ENCODE peak calls at places on chromosomes 1 and 21, in four cellular contexts. M is neural progenitor cell, U is fibroblast of lung, X is K562. A is an unnamed sample.

GRCh38 chr21:39934895-39935294 is 67.7 kb downstream of the PCP4 start:
- DNase-seq in M (no peak), U (no peak), X (no peak), A (no peak)

GRCh38 chr1:222845763-222846162 is 30.9 kb downstream of the DISP1 start:
- DNase-seq in X (no peak), U (no peak), M (no peak), A (no peak)

GRCh38 chr1:21952806-21953514 is 15.8 kb upstream of the HSPG2 start:
- DNase-seq in M (peak; percentile 39), X (no peak), U (no peak), A (no peak)

GRCh38 chr1:147167361-147167760 is 4.9 kb downstream of the PRKAB2 start:
- DNase-seq in X (no peak), U (peak; percentile 93), M (no peak), A (peak; percentile 37)

GRCh38 chr1:184499626-184500025 is 112.8 kb downstream of the C1orf21 start:
- DNase-seq in U (no peak), X (no peak), M (peak; percentile 53), A (no peak)

GRCh38 chr21:16084776-16085364 is 355.1 kb downstream of the USP25 start:
- DNase-seq in U (peak; percentile 82), M (no peak), X (no peak), A (no peak)

GRCh38 chr1:3431686-3432085 is 22.8 kb upstream of the ARHGEF16 start:
- DNase-seq in M (no peak), X (no peak), U (no peak), A (no peak)

GRCh38 chr1:229895605-229896004 is 171.4 kb upstream of the GALNT2 start:
- DNase-seq in M (no peak), U (no peak), X (no peak), A (no peak)

GRCh38 chr21:23218667-23219066 is 2220.5 kb downstream of the NCAM2 start:
- DNase-seq in M (no peak), U (no peak), X (no peak), A (peak; percentile 2)

GRCh38 chr1:145901312-145902021 is 8.4 kb downstream of the ITGA10 start:
- DNase-seq in M (peak; percentile 11), X (no peak), U (no peak), A (no peak)

GRCh38 chr1:217924924-217925323 is 293.8 kb downstream of the SPATA17 start:
- DNase-seq in M (no peak), U (no peak), X (no peak), A (no peak)
- TF ChIP-seq EZH2 in M (no peak), U (no peak), X (no peak), A (peak; percentile 52)

GRCh38 chr1:76669146-76669545 is 198.1 kb upstream of the ST6GALNAC5 start:
- DNase-seq in M (no peak), U (no peak), X (no peak), A (no peak)

GRCh38 chr1:76669624-76670023 is 197.7 kb upstream of the ST6GALNAC5 start:
- DNase-seq in U (no peak), X (no peak), M (no peak), A (peak; percentile 9)

GRCh38 chr1:76666499-76666898 is 200.8 kb upstream of the ST6GALNAC5 start:
- DNase-seq in X (no peak), U (no peak), M (no peak), A (no peak)

GRCh38 chr1:76668046-76668445 is 199.2 kb upstream of the ST6GALNAC5 start:
- DNase-seq in M (no peak), X (no peak), U (peak; percentile 44), A (no peak)
- TF ChIP-seq EZH2 in M (no peak), X (no peak), U (no peak), A (no peak)

GRCh38 chr1:109112652-109113285 is 1.1 kb upstream of the ELAPOR1 start:
- DNase-seq in M (peak; percentile 99), U (peak; percentile 87), X (peak; percentile 96), A (peak; percentile 97)
- TF ChIP-seq EZH2 in M (peak; percentile 81), U (no peak), X (no peak), A (peak; percentile 18)

DNA sequence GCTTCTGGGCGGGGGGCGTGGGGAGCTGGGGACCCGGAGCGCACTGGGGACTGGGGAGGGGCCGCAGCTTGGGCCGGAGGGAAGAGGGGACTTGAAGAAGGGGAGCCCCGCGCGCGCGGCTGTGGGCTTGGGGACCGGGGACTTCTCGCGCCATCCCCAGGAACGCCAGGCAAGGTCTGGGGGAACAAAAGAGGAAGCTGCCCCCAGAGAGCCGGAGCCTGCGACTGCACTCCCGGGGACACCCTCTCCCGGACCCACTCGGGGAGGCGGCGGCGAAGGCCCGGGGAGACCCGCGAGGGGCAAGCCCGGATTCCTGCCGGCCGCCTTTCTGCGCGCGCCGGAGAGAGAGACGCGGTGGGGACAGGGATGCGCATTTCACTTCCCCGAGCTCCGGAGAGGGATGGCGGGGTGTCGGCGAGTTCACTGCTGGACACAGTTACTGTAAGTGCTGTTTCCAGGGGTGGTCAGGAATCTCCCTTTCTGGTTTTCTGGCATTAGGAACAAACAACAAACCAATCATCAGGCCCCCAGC is 732 bp downstream of the ABCG1 start:
- DNase-seq in U (no peak), M (peak; percentile 57), X (no peak), A (peak; percentile 27)
- TF ChIP-seq EZH2 in U (no peak), M (no peak), X (no peak), A (no peak)

GRCh38 chr1:158180741-158181576 is at the start of gene CD1D:
- DNase-seq in U (peak; percentile 25), X (no peak), M (peak; percentile 77), A (peak; percentile 51)
- TF ChIP-seq EZH2 in U (peak; percentile 67), X (no peak), M (peak; percentile 84), A (no peak)

DNA sequence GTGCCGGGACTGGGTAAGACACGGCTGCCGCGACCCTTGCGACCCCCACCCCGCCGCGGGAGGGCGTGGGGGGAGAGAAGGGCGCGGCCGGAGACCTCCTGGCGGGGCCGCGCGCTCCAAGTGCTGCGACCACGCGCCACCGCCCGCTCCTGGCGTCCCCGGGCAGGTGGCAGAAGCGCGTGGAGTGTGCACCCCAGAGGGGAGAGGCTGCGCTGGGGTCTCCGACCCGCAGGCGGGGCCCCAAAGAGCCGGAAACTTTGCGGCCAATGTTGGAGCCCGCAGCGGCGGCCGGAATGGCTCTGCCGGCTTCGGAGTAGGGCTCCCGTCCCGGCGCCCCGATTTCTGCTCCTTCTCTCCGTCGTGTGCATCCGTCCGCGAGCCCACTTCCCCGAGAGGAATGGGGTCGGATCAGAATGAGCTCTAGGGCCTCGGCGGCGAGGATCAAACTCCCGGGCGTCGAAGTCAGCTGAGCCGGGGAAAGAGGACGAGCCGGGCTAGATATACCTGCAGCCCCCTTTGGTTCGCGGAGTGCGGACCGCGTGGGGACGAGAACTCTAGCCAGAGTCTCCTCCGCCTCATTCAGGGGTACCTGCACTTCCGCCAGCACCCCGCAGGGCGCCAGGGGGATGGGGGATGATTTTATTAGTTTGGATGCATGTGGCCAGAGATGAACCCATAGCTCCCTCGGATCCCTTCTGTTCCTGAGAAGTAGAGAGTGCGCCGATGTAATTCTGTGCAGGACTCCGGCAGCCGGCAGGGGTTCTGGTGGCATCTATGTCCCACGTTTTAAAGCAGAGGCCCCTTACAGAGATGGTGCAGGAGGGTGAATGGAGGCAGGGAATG is 751 bp downstream of the STUM start:
- DNase-seq in X (no peak), U (no peak), M (peak; percentile 19), A (peak; percentile 30)
- TF ChIP-seq EZH2 in X (no peak), U (peak; percentile 98), M (peak; percentile 99), A (peak; percentile 98)

GRCh38 chr21:34886554-34887385 is 162.3 kb downstream of the RUNX1 start:
- DNase-seq in U (peak; percentile 45), X (peak; percentile 51), M (peak; percentile 76), A (no peak)
- TF ChIP-seq EZH2 in U (no peak), X (no peak), M (peak; percentile 90), A (peak; percentile 99)

GRCh38 chr1:171576144-171576543 is 45.9 kb upstream of the MYOCOS start:
- DNase-seq in U (no peak), X (no peak), M (no peak), A (no peak)
- TF ChIP-seq EZH2 in U (no peak), X (no peak), M (no peak), A (no peak)

A was measured in A673.